ENCODE peak calls at places on chromosome 12, in four cellular contexts. T, K, D and B are unnamed samples.

GRCh38 chr12:23949212-23950010 is at the start of gene SOX5:
- DNase-seq in T (peak; percentile 20), K (no peak), D (peak; percentile 33), B (no peak)

GRCh38 chr12:57124259-57124877 is 3.9 kb upstream of the LRP1 start:
- DNase-seq in T (peak; percentile 74), D (no peak), K (no peak), B (peak; percentile 83)

GRCh38 chr12:89864419-89864818 is 155.8 kb upstream of the ATP2B1 start:
- DNase-seq in D (no peak), T (no peak), K (no peak), B (no peak)

GRCh38 chr12:2877959-2878732 is 1.1 kb downstream of the RHNO1 start:
- DNase-seq in D (no peak), T (no peak), K (no peak), B (peak; percentile 35)

GRCh38 chr12:49979061-49979586 is 6.4 kb downstream of the AQP6 start:
- DNase-seq in T (no peak), K (no peak), D (no peak), B (no peak)

GRCh38 chr12:114092981-114093380 is 126.9 kb upstream of the RBM19 start:
- DNase-seq in K (no peak), D (no peak), T (no peak), B (no peak)

GRCh38 chr12:6369916-6370575 is 5.3 kb downstream of the SCNN1A start:
- DNase-seq in T (no peak), D (no peak), K (no peak), B (no peak)

GRCh38 chr12:95633049-95633545 is 81.8 kb upstream of the USP44 start:
- DNase-seq in T (no peak), K (peak; percentile 76), D (no peak), B (peak; percentile 34)

GRCh38 chr12:127538325-127538724 is 728.6 kb upstream of the TMEM132C start:
- DNase-seq in D (no peak), K (no peak), T (no peak), B (no peak)

GRCh38 chr12:81332054-81332453 is 254.2 kb downstream of the ACSS3 start:
- DNase-seq in D (no peak), T (no peak), K (no peak), B (no peak)

GRCh38 chr12:107884769-107885694 is 110.5 kb downstream of the ASCL4 start:
- DNase-seq in T (peak; percentile 63), K (peak; percentile 22), D (peak; percentile 10), B (peak; percentile 58)

GRCh38 chr12:105922670-105923102 is 216.1 kb downstream of the NUAK1 start:
- DNase-seq in K (peak; percentile 21), D (peak; percentile 54), T (no peak), B (no peak)

GRCh38 chr12:108338915-108339657 is at the start of gene CMKLR1:
- DNase-seq in D (no peak), T (no peak), K (no peak), B (no peak)

GRCh38 chr12:130948136-130948535 is 5.6 kb upstream of the ADGRD1 start:
- DNase-seq in D (no peak), K (no peak), T (no peak), B (no peak)

GRCh38 chr12:26918321-26919215 is 19.2 kb downstream of the INTS13 start:
- DNase-seq in K (no peak), D (no peak), T (no peak), B (no peak)

GRCh38 chr12:57110189-57111045 is 745 bp downstream of the STAT6 start:
- DNase-seq in D (no peak), K (no peak), T (peak; percentile 47), B (peak; percentile 88)

GRCh38 chr12:103819892-103820291 is 21.1 kb downstream of the NT5DC3 start:
- DNase-seq in K (no peak), D (no peak), T (no peak), B (no peak)

GRCh38 chr12:3336606-3337311 is 154.2 kb upstream of the PRMT8 start:
- DNase-seq in D (no peak), K (no peak), T (no peak), B (no peak)

GRCh38 chr12:9365296-9365695 is 157.1 kb upstream of the PZP start:
- DNase-seq in D (no peak), T (no peak), K (peak; percentile 36), B (no peak)

GRCh38 chr12:95836630-95837239 is 22.0 kb upstream of the SNRPF start:
- DNase-seq in T (no peak), D (no peak), K (peak; percentile 42), B (no peak)

GRCh38 chr12:65656904-65657351 is 167.4 kb upstream of the HMGA2 start:
- DNase-seq in T (no peak), D (peak; percentile 89), K (peak; percentile 98), B (peak; percentile 15)

GRCh38 chr12:94779520-94779919 is 129.2 kb upstream of the TMCC3 start:
- DNase-seq in D (no peak), K (no peak), T (no peak), B (no peak)

GRCh38 chr12:57545809-57546437 is 1.1 kb downstream of the DCTN2 start:
- DNase-seq in T (no peak), D (no peak), K (no peak), B (peak; percentile 40)

GRCh38 chr12:49342066-49342913 is 4.4 kb upstream of the DNAJC22 start:
- DNase-seq in D (peak; percentile 30), T (peak; percentile 88), K (peak; percentile 41), B (peak; percentile 90)

GRCh38 chr12:49198431-49199155 is 9.7 kb upstream of the TUBA1A start:
- DNase-seq in K (peak; percentile 70), D (peak; percentile 81), T (no peak), B (no peak)

GRCh38 chr12:91687052-91688017 is 458.3 kb downstream of the BTG1 start:
- DNase-seq in K (peak; percentile 7), T (no peak), D (no peak), B (peak; percentile 19)

GRCh38 chr12:85575115-85576096 is 260.8 kb downstream of the RASSF9 start:
- DNase-seq in T (peak; percentile 53), K (peak; percentile 49), D (peak; percentile 30), B (peak; percentile 21)